ENCODE peak calls at places on chromosomes 16 and 17, in seven cellular contexts. E is ACHN; V is M059J; O is NCI-H510A treated with DMSO at 0.1 percent for 48 hours; D is frontal cortex; T is CD4-positive, alpha-beta T cell; M is endothelial cell. Q is an unnamed sample.
A peak's percentile ranks its signal among the peaks of the same experiment; 100 is the strongest.

GRCh38 chr16:66862023-66862520 is 17.9 kb downstream of the CA7 start:
- DNase-seq in O (no peak), T (no peak), E (no peak), V (no peak), D (no peak), M (no peak), Q (no peak)

GRCh38 chr16:77898671-77899211 is 110.4 kb downstream of the VAT1L start:
- DNase-seq in E (no peak), O (peak; percentile 12), D (no peak), T (no peak), V (peak; percentile 66), M (no peak), Q (peak; percentile 89)

GRCh38 chr16:11076259-11077018 is 132.1 kb downstream of the CLEC16A start:
- DNase-seq in O (no peak), D (no peak), E (no peak), V (no peak), T (no peak), M (no peak), Q (no peak)

GRCh38 chr16:53007095-53007494 is 45.6 kb downstream of the CHD9NB start:
- DNase-seq in E (no peak), D (no peak), M (no peak), V (no peak), T (no peak), O (no peak), Q (peak; percentile 4)

GRCh38 chr16:9844361-9844760 is 337.9 kb downstream of the GRIN2A start:
- DNase-seq in D (no peak), E (no peak), M (no peak), T (no peak), V (peak; percentile 72), O (no peak), Q (peak; percentile 16)

GRCh38 chr17:38915639-38915995 is 9.8 kb upstream of the LASP1NB start:
- DNase-seq in E (no peak), O (no peak), M (no peak), T (no peak), V (no peak), D (no peak), Q (no peak)

GRCh38 chr17:1562178-1562643 is 381 bp downstream of the PITPNA start:
- DNase-seq in M (no peak), E (peak; percentile 53), D (peak; percentile 46), O (peak; percentile 22), V (peak; percentile 45), T (no peak), Q (no peak)

GRCh38 chr17:46141645-46142044 is 51.6 kb downstream of the KANSL1 start:
- DNase-seq in V (no peak), O (no peak), T (no peak), M (no peak), E (no peak), D (no peak), Q (no peak)

GRCh38 chr17:74206332-74206818 is 2.9 kb downstream of the RPL38 start:
- DNase-seq in M (no peak), D (no peak), O (no peak), V (no peak), E (no peak), T (no peak), Q (no peak)

GRCh38 chr16:48546774-48547173 is 63.2 kb downstream of the N4BP1 start:
- DNase-seq in E (no peak), O (no peak), D (no peak), M (no peak), V (no peak), T (no peak), Q (no peak)

GRCh38 chr17:5419356-5419958 is at the start of gene NUP88:
- DNase-seq in D (peak; percentile 96), O (peak; percentile 98), E (peak; percentile 99), T (peak; percentile 87), V (peak; percentile 98), M (peak; percentile 97), Q (peak; percentile 95)

GRCh38 chr17:82799591-82799990 is 40.2 kb downstream of the ZNF750 start:
- DNase-seq in V (no peak), M (no peak), E (no peak), T (no peak), O (no peak), D (no peak), Q (no peak)

GRCh38 chr17:51860934-51861561 is 297.5 kb downstream of the CA10 start:
- DNase-seq in M (peak; percentile 75), E (peak; percentile 61), O (peak; percentile 90), V (no peak), T (no peak), D (peak; percentile 15), Q (no peak)

GRCh38 chr16:29910819-29911675 is 10.8 kb downstream of the ASPHD1 start:
- DNase-seq in V (no peak), T (no peak), E (no peak), O (no peak), D (no peak), M (no peak), Q (no peak)

GRCh38 chr17:28735242-28735722 is 6.7 kb downstream of the NEK8 start:
- DNase-seq in T (no peak), M (no peak), O (no peak), E (no peak), D (no peak), V (peak; percentile 78), Q (peak; percentile 48)

GRCh38 chr16:17345043-17345442 is 125.7 kb downstream of the XYLT1 start:
- DNase-seq in O (no peak), M (no peak), D (no peak), T (no peak), E (no peak), V (no peak), Q (no peak)

GRCh38 chr17:39618252-39618913 is 8.4 kb upstream of the PPP1R1B start:
- DNase-seq in V (no peak), E (peak; percentile 14), T (no peak), O (peak; percentile 87), D (no peak), M (no peak), Q (peak; percentile 12)

GRCh38 chr17:39174907-39175694 is 9.1 kb upstream of the ARL5C start:
- DNase-seq in O (peak; percentile 16), T (peak; percentile 70), D (peak; percentile 87), E (peak; percentile 61), M (peak; percentile 76), V (peak; percentile 40), Q (peak; percentile 33)

GRCh38 chr17:17495448-17496188 is 577 bp downstream of the RASD1 start:
- DNase-seq in O (peak; percentile 52), T (no peak), D (no peak), E (no peak), M (peak; percentile 31), V (peak; percentile 12), Q (no peak)

GRCh38 chr17:65277576-65277975 is 140.4 kb downstream of the RGS9 start:
- DNase-seq in T (no peak), O (no peak), E (no peak), V (no peak), D (no peak), M (no peak), Q (no peak)

GRCh38 chr16:86396918-86397317 is 113.4 kb upstream of the FOXF1 start:
- DNase-seq in V (peak; percentile 98), T (no peak), M (no peak), D (no peak), O (no peak), E (peak; percentile 42), Q (peak; percentile 98)

GRCh38 chr17:8053600-8053999 is 14.7 kb downstream of the ALOX15B start:
- DNase-seq in T (no peak), E (no peak), V (peak; percentile 9), D (no peak), O (no peak), M (no peak), Q (no peak)

GRCh38 chr17:82567286-82567685 is 47.8 kb downstream of the FOXK2 start:
- DNase-seq in T (no peak), V (no peak), M (no peak), E (no peak), D (no peak), O (no peak), Q (no peak)

GRCh38 chr17:17051380-17051779 is 9.1 kb downstream of the MPRIP start:
- DNase-seq in O (no peak), T (no peak), E (no peak), D (no peak), M (no peak), V (no peak), Q (no peak)

GRCh38 chr17:47996201-47996600 is 25.3 kb downstream of the CDK5RAP3 start:
- DNase-seq in M (no peak), O (no peak), T (no peak), V (no peak), E (no peak), D (no peak), Q (no peak)

GRCh38 chr17:29063992-29064391 is 21.1 kb downstream of the PIPOX start:
- DNase-seq in O (no peak), M (no peak), V (no peak), D (no peak), E (no peak), T (no peak), Q (no peak)

GRCh38 chr17:39069114-39069756 is 82.2 kb downstream of the PLXDC1 start:
- DNase-seq in D (peak; percentile 75), T (no peak), E (peak; percentile 57), V (peak; percentile 57), M (peak; percentile 16), O (peak; percentile 31), Q (peak; percentile 51)

GRCh38 chr16:88595101-88595500 is 24.9 kb downstream of the ZC3H18 start:
- DNase-seq in V (no peak), T (no peak), M (no peak), D (no peak), E (no peak), O (no peak), Q (no peak)

GRCh38 chr17:72691601-72692000 is 400.9 kb downstream of the SLC39A11 start:
- DNase-seq in T (no peak), M (no peak), O (no peak), V (peak; percentile 55), D (no peak), E (no peak), Q (no peak)

GRCh38 chr16:79390481-79391051 is 210.0 kb downstream of the MAF start:
- DNase-seq in D (no peak), T (no peak), M (no peak), O (no peak), E (no peak), V (no peak), Q (no peak)

GRCh38 chr17:58330544-58330996 is 2.0 kb upstream of the TSPOAP1 start:
- DNase-seq in V (no peak), M (no peak), E (no peak), D (no peak), T (no peak), O (no peak), Q (no peak)

GRCh38 chr16:30876867-30877266 is 17.0 kb downstream of the BCL7C start:
- DNase-seq in D (no peak), V (peak; percentile 12), M (no peak), E (no peak), T (no peak), O (peak; percentile 43), Q (no peak)

GRCh38 chr17:77316191-77316641 is 175.4 kb downstream of the SEC14L1 start:
- DNase-seq in E (peak; percentile 77), V (peak; percentile 83), M (no peak), D (no peak), T (no peak), O (no peak), Q (no peak)

GRCh38 chr17:2786176-2786881 is 9.9 kb upstream of the RAP1GAP2 start:
- DNase-seq in D (peak; percentile 77), O (peak; percentile 75), M (peak; percentile 99), V (peak; percentile 82), E (peak; percentile 92), T (peak; percentile 84), Q (peak; percentile 70)

GRCh38 chr17:64289652-64290051 is 26.6 kb upstream of the TEX2 start:
- DNase-seq in D (no peak), T (no peak), V (no peak), E (no peak), M (no peak), O (no peak), Q (no peak)

GRCh38 chr17:80476877-80477646 is 655 bp upstream of the NPTX1 start:
- DNase-seq in V (no peak), D (no peak), E (no peak), O (peak; percentile 44), T (no peak), M (peak; percentile 40), Q (no peak)

Q was measured in RPMI7951.